ENCODE peak calls at places on chromosomes 11 and 22, in seven cellular contexts. O is ovary, S is endodermal cell, N is pancreas, X is GM23338, V is adrenal gland, U is heart left ventricle. M is an unnamed sample.

GRCh38 chr22:17773606-17774205 is 563 bp downstream of the BID start:
- DNase-seq in O (no peak), V (peak; percentile 36), N (peak; percentile 38), X (peak; percentile 83), S (peak; percentile 90), U (peak; percentile 47), M (peak; percentile 97)

GRCh38 chr11:77071077-77071476 is 4.3 kb downstream of the CAPN5 start:
- DNase-seq in X (no peak), S (peak; percentile 35), N (no peak), O (peak; percentile 23), V (no peak), U (peak; percentile 2), M (no peak)

GRCh38 chr22:26576026-26576680 is 13.8 kb downstream of the TPST2 start:
- DNase-seq in N (no peak), X (no peak), U (no peak), S (no peak), O (no peak), V (no peak), M (no peak)

GRCh38 chr22:45207981-45208664 is 32.6 kb downstream of the KIAA0930 start:
- DNase-seq in N (peak; percentile 67), V (no peak), X (no peak), U (no peak), O (no peak), S (no peak), M (peak; percentile 34)

GRCh38 chr11:36953986-36954385 is 355.9 kb upstream of the RAG2 start:
- DNase-seq in N (no peak), S (no peak), V (no peak), X (no peak), O (no peak), U (no peak), M (no peak)

GRCh38 chr11:22690891-22691290 is 24.5 kb downstream of the GAS2 start:
- DNase-seq in X (no peak), U (no peak), V (no peak), S (no peak), O (no peak), N (no peak), M (no peak)

GRCh38 chr11:102309621-102310541 is 7.4 kb upstream of the BIRC3 start:
- DNase-seq in S (peak; percentile 84), X (peak; percentile 87), U (no peak), O (no peak), N (no peak), V (no peak), M (peak; percentile 17)

GRCh38 chr11:69342588-69343330 is 48.8 kb downstream of the MYEOV start:
- DNase-seq in U (no peak), N (peak; percentile 6), V (peak; percentile 8), X (no peak), S (peak; percentile 38), O (no peak), M (no peak)

GRCh38 chr22:30876925-30877553 is 91.5 kb downstream of the MORC2 start:
- DNase-seq in S (no peak), X (no peak), O (peak; percentile 57), V (peak; percentile 59), U (peak; percentile 75), N (no peak), M (no peak)

DNA sequence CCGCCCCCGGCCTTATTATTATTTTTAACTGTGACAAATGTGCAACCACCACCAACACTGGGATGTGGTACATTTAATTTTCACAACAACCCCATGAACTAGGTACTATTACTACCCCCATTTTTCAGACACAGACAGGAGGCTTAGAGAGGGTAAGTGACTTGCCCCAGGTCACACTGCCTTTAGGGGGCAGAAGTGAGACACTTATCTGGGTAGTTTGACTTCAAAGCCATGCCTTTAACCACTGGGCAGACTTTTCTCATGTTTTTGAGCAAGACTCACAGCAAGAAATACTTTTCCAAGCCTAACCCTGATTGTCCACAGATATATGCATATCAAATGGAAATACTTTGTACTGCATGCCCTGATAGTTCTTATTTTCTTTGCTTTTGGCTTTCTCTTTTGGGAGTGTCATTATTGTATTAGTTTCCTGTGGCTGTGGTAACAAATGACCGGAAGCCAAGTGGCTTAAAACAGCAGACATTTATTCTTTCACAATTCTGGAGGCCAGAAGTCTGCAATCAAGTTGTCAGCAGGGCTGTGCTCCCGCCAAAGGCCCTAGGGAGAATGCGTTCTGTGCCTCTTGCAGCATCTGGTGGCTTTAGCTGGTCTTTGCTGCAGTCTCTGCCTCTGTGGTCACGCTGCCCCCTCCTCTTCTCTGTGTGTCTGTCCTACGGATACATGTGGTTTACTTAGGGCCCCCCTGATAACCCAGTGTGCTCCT is 110.8 kb downstream of the GRIK4 start:
- DNase-seq in N (no peak), U (peak; percentile 40), X (peak; percentile 59), S (no peak), V (no peak), O (no peak), M (no peak)
- H3K27me3 ChIP-seq in N (no peaks in the 10 kb centered on the region), U (no peaks in the 10 kb centered on the region), X (no peaks in the 10 kb centered on the region), S (no peaks in the 10 kb centered on the region), V (no peaks in the 10 kb centered on the region), O (no peaks in the 10 kb centered on the region), M (no peaks in the 10 kb centered on the region)

DNA sequence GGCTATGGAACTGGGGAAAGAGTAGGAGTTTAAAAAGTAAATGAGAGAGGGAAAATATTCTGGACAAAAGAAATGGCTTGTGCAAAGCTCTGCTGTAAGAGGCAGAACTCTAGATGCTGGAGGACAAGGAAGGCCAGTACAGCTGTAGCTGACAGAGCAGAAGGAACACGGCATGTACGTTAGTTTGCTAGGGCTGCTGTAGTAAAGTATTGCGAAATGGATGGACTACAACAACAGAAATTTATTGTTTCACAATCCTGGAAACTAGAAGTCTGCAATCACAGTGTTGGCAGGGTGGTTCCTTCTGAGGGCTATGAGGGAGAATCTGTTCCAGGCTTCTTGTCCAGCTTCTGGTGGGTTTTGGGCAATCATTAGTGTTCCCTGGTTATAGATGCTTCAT is 454.4 kb downstream of the NTM start:
- DNase-seq in N (no peak), S (no peak), V (no peak), U (no peak), O (no peak), X (no peak), M (no peak)
- H3K4me3 ChIP-seq in N (no peak overlapping the region), S (no peak overlapping the region), V (no peak overlapping the region), U (no peak overlapping the region), O (no peak overlapping the region), X (no peak overlapping the region), M (no peak overlapping the region)

DNA sequence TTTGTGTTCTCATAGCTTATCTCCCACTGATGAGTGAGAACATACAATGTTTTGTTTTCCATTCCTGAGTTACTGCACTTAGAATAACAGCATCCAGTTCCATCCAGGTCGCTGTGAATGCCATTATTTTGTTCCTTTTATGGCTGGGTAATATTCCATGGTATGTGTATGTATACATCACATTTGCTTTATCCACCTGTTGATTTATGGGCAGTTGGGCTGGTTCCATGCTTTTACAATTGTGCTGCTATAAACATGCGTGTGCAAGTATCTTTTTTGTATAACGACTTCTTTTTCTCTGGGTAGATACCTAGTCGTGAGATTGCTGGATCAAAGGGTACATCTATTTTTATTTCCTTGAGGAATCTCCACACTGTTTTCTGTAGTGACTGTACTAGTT is 74.8 kb downstream of the ZNF280B start:
- DNase-seq in V (no peak), S (no peak), U (no peak), X (no peak), N (no peak), O (no peak), M (no peak)
- H3K27me3 ChIP-seq in V (peaks cover 3% of the 10 kb centered on the region), S (peaks cover 95% of the 10 kb centered on the region), U (no peaks in the 10 kb centered on the region), X (peaks cover 100% of the 10 kb centered on the region), N (no peaks in the 10 kb centered on the region), O (no peaks in the 10 kb centered on the region), M (peaks cover 86% of the 10 kb centered on the region)

GRCh38 chr22:38018938-38019827 is 34.8 kb upstream of the SOX10 start:
- DNase-seq in U (no peak), O (no peak), X (no peak), S (no peak), V (no peak), N (no peak), M (no peak)

GRCh38 chr22:38017939-38018885 is 33.9 kb upstream of the SOX10 start:
- DNase-seq in V (no peak), N (no peak), S (no peak), O (no peak), X (no peak), U (no peak), M (no peak)

GRCh38 chr22:38014083-38014482 is 29.7 kb upstream of the SOX10 start:
- DNase-seq in U (no peak), N (no peak), V (no peak), O (no peak), X (no peak), S (no peak), M (no peak)

GRCh38 chr22:38016182-38017078 is 32.1 kb upstream of the SOX10 start:
- DNase-seq in S (peak; percentile 70), V (peak; percentile 51), U (peak; percentile 58), X (peak; percentile 70), N (peak; percentile 66), O (peak; percentile 76), M (peak; percentile 80)

DNA sequence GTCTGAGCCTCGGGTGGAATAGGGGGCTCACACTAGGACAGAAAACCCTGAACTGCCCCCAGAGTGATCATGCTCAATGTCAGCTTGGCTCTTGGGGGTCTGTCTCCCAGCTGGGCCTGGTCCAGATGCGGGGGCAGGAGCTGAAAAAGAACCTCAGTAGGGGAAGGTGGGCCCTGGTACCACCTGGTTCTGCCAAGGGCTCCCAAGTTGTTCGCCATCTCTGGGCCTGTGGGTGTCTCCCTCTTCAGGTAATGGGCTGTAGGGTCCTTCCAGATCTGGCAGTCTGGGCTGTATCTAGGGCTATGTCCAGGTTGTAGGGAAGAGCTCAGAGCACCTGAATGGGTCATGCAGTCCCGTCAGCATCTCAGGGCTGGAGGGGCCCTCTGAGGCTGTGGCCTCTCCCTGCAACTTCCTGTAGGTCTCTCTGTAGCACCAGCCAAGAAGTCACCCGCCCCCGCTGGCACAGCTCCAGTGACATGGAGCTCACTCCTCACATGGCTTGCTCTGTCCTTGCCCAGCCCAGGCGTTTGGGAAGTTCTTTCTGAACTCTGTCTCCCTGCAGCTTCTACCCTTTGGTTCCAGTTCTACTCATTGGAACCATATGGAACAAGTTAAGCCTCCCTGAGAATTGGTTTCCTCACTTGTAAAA is 33.0 kb upstream of the SOX10 start:
- DNase-seq in O (peak; percentile 84), V (peak; percentile 88), U (peak; percentile 89), X (no peak), N (peak; percentile 59), S (no peak), M (peak; percentile 70)
- H3K4me3 ChIP-seq in O (no peak overlapping the region), V (no peak overlapping the region), U (no peak overlapping the region), X (no peak overlapping the region), N (no peak overlapping the region), S (no peak overlapping the region), M (no peak overlapping the region)